ENCODE peak calls at places on chromosomes 6 and 20, in five cellular contexts. W, C, K, F and I are unnamed samples.
A peak's percentile ranks its signal among the peaks of the same experiment; 100 is the strongest.

GRCh38 chr6:47111685-47112084 is 69.6 kb upstream of the ADGRF1 start:
- DNase-seq in C (no peak), W (no peak), K (no peak), F (no peak), I (no peak)

GRCh38 chr6:68040312-68040778 is 594.7 kb upstream of the ADGRB3 start:
- DNase-seq in F (no peak), K (peak; percentile 46), W (no peak), C (no peak), I (no peak)

GRCh38 chr6:156857573-156857972 is 80.4 kb downstream of the ARID1B start:
- DNase-seq in C (peak; percentile 59), K (peak; percentile 2), W (no peak), F (no peak), I (no peak)

GRCh38 chr6:135851442-135852271 is at the start of gene PDE7B:
- DNase-seq in K (peak; percentile 93), C (peak; percentile 100), F (no peak), W (peak; percentile 68), I (peak; percentile 90)

GRCh38 chr20:48285656-48286055 is 500.4 kb upstream of the SULF2 start:
- DNase-seq in C (no peak), W (no peak), K (no peak), F (no peak), I (no peak)

GRCh38 chr6:105600342-105601293 is 197.7 kb upstream of the PREP start:
- DNase-seq in C (peak; percentile 93), K (no peak), F (no peak), W (no peak), I (no peak)

GRCh38 chr6:105991561-105992314 is 94.4 kb upstream of the PRDM1 start:
- DNase-seq in C (no peak), W (no peak), F (no peak), K (no peak), I (no peak)

GRCh38 chr6:13404115-13404891 is 76.0 kb upstream of the TBC1D7 start:
- DNase-seq in C (peak; percentile 64), W (no peak), K (no peak), F (no peak), I (peak; percentile 36)

GRCh38 chr6:2498224-2498623 is 252.5 kb downstream of the MYLK4 start:
- DNase-seq in K (no peak), F (no peak), W (no peak), C (peak; percentile 25), I (no peak)

GRCh38 chr20:2865630-2866029 is 7.7 kb upstream of the PTPRA start:
- DNase-seq in W (no peak), F (no peak), K (peak; percentile 33), C (no peak), I (no peak)

GRCh38 chr6:125142614-125143013 is 11.0 kb upstream of the TPD52L1 start:
- DNase-seq in F (no peak), W (no peak), K (no peak), C (peak; percentile 70), I (no peak)

GRCh38 chr6:11198663-11199603 is 33.5 kb downstream of the NEDD9 start:
- DNase-seq in W (peak; percentile 21), K (no peak), C (no peak), F (no peak), I (no peak)

GRCh38 chr6:127635091-127635490 is 58.1 kb downstream of the C6orf58 start:
- DNase-seq in K (no peak), F (no peak), W (no peak), C (no peak), I (no peak)

GRCh38 chr20:53917145-53918009 is 153.0 kb downstream of the BCAS1 start:
- DNase-seq in K (peak; percentile 25), C (peak; percentile 72), W (no peak), F (no peak), I (no peak)

GRCh38 chr6:5095236-5095635 is 10.1 kb downstream of the PPP1R3G start:
- DNase-seq in K (no peak), W (no peak), C (peak; percentile 42), F (no peak), I (no peak)

GRCh38 chr6:118985123-118985830 is 50.3 kb upstream of the MCM9 start:
- DNase-seq in W (no peak), K (no peak), F (no peak), C (no peak), I (no peak)

GRCh38 chr20:60749804-60750602 is 502.1 kb upstream of the CDH4 start:
- DNase-seq in C (no peak), K (peak; percentile 67), W (no peak), F (no peak), I (no peak)

GRCh38 chr6:73079611-73079955 is 145.7 kb downstream of the KHDC1L start:
- DNase-seq in C (peak; percentile 71), W (no peak), K (peak; percentile 64), F (no peak), I (no peak)

GRCh38 chr20:1998193-1998520 is 4.3 kb upstream of the PDYN start:
- DNase-seq in W (no peak), K (no peak), C (no peak), F (no peak), I (no peak)

GRCh38 chr20:35602851-35603495 is 12.7 kb upstream of the SPAG4 start:
- DNase-seq in F (no peak), W (no peak), C (no peak), K (no peak), I (no peak)

GRCh38 chr6:132919476-132919875 is 105.1 kb downstream of the RPS12 start:
- DNase-seq in C (peak; percentile 96), F (no peak), K (no peak), W (no peak), I (no peak)

GRCh38 chr20:14295238-14295637 is 42.2 kb downstream of the FLRT3 start:
- DNase-seq in C (no peak), W (no peak), K (no peak), F (no peak), I (no peak)

GRCh38 chr20:50332491-50332980 is 141.9 kb downstream of the CEBPB start:
- DNase-seq in K (no peak), F (no peak), W (no peak), C (peak; percentile 70), I (no peak)

GRCh38 chr20:22403860-22404608 is 180.3 kb downstream of the FOXA2 start:
- DNase-seq in K (no peak), C (no peak), W (no peak), F (peak; percentile 45), I (no peak)

GRCh38 chr20:31449511-31450128 is 9.2 kb downstream of the DEFB123 start:
- DNase-seq in W (no peak), K (no peak), F (no peak), C (no peak), I (no peak)

GRCh38 chr20:8094415-8094818 is 37.6 kb upstream of the PLCB1 start:
- DNase-seq in C (peak; percentile 78), W (no peak), K (no peak), F (no peak), I (no peak)

GRCh38 chr6:74519172-74519571 is 686.7 kb downstream of the COL12A1 start:
- DNase-seq in K (no peak), W (no peak), F (no peak), C (peak; percentile 77), I (no peak)

GRCh38 chr6:151036869-151037680 is 171.6 kb downstream of the MTHFD1L start:
- DNase-seq in C (peak; percentile 67), W (no peak), F (no peak), K (no peak), I (no peak)